ENCODE peak calls at places on chromosomes 3 and 15, in six cellular contexts. K is HepG2, R is OCI-LY7, U is IMR-90, Q is fibroblast of lung, Y is K562. J is an unnamed sample.

GRCh38 chr3:112448939-112449338 is 50.3 kb downstream of the BTLA start:
- DNase-seq in U (no peak), Q (peak), K (no peak), R (no peak), Y (no peak), J (no peak)

GRCh38 chr15:57591822-57592367 is at the start of gene MYZAP:
- DNase-seq in Y (peak), Q (peak), R (no peak), K (no peak), U (no peak), J (no peak)

GRCh38 chr3:190591080-190591479 is 77.2 kb downstream of the IL1RAP start:
- DNase-seq in K (no peak), Q (no peak), U (no peak), Y (no peak), R (no peak), J (no peak)

GRCh38 chr15:101174152-101174920 is 77.5 kb downstream of the CHSY1 start:
- DNase-seq in R (no peak), K (no peak), Y (no peak), Q (no peak), U (no peak), J (no peak)

GRCh38 chr15:68658151-68658550 is 79.4 kb downstream of the CORO2B start:
- DNase-seq in Q (no peak), U (no peak), Y (no peak), K (no peak), R (no peak), J (no peak)

GRCh38 chr3:124791639-124792111 is 61.4 kb downstream of the UMPS start:
- DNase-seq in R (no peak), K (no peak), U (peak), Q (peak), Y (no peak), J (no peak)

GRCh38 chr3:72319202-72320095 is 528.8 kb downstream of the SHQ1 start:
- DNase-seq in R (no peak), Y (peak), K (no peak), U (peak), Q (peak), J (peak)

GRCh38 chr3:194938845-194939531 is 253.3 kb downstream of the FAM43A start:
- DNase-seq in U (peak), R (no peak), Q (peak), Y (no peak), K (no peak), J (no peak)

GRCh38 chr15:64904189-64904588 is 7.5 kb upstream of the ANKDD1A start:
- DNase-seq in Q (no peak), Y (no peak), K (no peak), R (no peak), U (no peak), J (no peak)

GRCh38 chr15:64560998-64561397 is 100.6 kb downstream of the ZNF609 start:
- DNase-seq in K (no peak), U (no peak), R (no peak), Q (no peak), Y (no peak), J (no peak)

GRCh38 chr3:45659661-45660566 is 29.3 kb upstream of the SACM1L start:
- DNase-seq in Y (peak), K (peak), Q (peak), R (peak), U (peak), J (no peak)

GRCh38 chr3:98577178-98577895 is 16.1 kb downstream of the CPOX start:
- DNase-seq in K (no peak), U (peak), Y (no peak), Q (peak), R (no peak), J (peak)

GRCh38 chr15:80564056-80564455 is 131.1 kb upstream of the ABHD17C start:
- DNase-seq in K (no peak), U (no peak), Y (no peak), Q (no peak), R (no peak), J (no peak)

GRCh38 chr3:87354399-87354798 is 78.0 kb upstream of the POU1F1 start:
- DNase-seq in K (no peak), Y (no peak), R (no peak), U (no peak), Q (no peak), J (no peak)

GRCh38 chr3:49007771-49008528 is 759 bp downstream of the WDR6 start:
- DNase-seq in K (peak), Q (peak), Y (peak), R (peak), U (peak), J (no peak)

GRCh38 chr3:111548060-111548459 is 6.1 kb downstream of the CD96 start:
- DNase-seq in Y (no peak), U (peak), R (no peak), Q (no peak), K (no peak), J (no peak)

GRCh38 chr15:76190767-76191538 is 120.3 kb downstream of the ETFA start:
- DNase-seq in K (peak), U (peak), Y (peak), R (peak), Q (peak), J (no peak)

GRCh38 chr15:76057332-76058000 is 2.3 kb upstream of the TMEM266 start:
- DNase-seq in Y (peak), U (peak), Q (peak), K (peak), R (peak), J (no peak)

GRCh38 chr3:64921666-64922065 is 233.9 kb upstream of the ADAMTS9 start:
- DNase-seq in U (no peak), Q (no peak), R (no peak), Y (no peak), K (no peak), J (no peak)

GRCh38 chr3:129310111-129310601 is 31.5 kb downstream of the HMCES start:
- DNase-seq in R (no peak), Q (no peak), K (peak), U (no peak), Y (no peak), J (peak)

GRCh38 chr15:25810631-25811077 is 52.5 kb downstream of the ATP10A start:
- DNase-seq in Y (no peak), K (no peak), R (no peak), U (no peak), Q (peak), J (no peak)

DNA sequence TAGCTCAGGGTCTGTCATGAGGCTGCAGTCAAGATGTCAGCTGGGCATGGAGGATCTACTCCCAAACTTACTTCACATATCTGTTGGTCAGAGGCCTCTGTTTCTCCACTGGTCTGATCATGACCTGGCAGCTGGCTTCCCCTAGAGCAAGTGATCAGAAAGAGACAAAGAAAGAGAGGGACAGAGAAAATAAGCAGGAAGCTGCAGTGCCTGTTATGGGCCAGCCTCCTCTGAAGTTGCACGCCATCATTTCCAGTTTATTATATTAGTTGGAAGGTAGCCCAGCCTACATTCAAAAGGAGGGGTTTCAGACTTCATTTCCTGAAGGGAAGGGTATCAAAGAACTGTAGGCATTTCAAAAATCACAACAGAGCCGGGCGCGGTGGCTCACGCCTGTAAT is 5.0 kb upstream of the RPP25 start:
- DNase-seq in Q (no peak), U (no peak), K (no peak), Y (no peak), R (no peak), J (no peak)
- H2AFZ ChIP-seq in Q (no peak), U (no peak), K (no peak), Y (no peak), R (peak), J (no peak)

DNA sequence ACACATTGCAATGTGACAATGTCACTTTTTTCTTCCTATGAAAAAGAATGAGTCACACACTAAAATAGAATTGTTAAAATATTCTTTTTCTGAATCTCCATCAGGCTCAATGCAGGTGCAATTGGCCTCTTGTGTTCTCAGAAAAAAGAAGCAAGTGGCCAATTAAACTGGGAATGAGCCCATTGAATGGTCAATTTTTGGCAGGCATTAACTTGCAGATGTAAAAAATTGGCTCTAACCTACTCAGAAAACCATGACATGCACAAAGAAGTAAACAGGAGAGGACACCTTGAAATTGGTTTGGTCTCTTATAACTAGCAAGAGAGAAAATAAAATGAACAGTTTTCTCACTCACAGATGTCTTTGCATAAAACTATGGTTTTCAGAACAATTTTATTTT is 820.8 kb downstream of the TBL1XR1 start:
- DNase-seq in Q (no peak), R (no peak), U (no peak), Y (no peak), K (no peak), J (no peak)
- H2AFZ ChIP-seq in Q (no peak), R (no peak), U (no peak), Y (no peak), K (no peak), J (no peak)

GRCh38 chr15:40278026-40278425 is 4.8 kb downstream of the ANKRD63 start:
- DNase-seq in Y (no peak), R (no peak), K (no peak), U (no peak), Q (no peak), J (no peak)
- H2AFZ ChIP-seq in Y (no peak), R (no peak), K (no peak), U (no peak), Q (no peak), J (no peak)

GRCh38 chr3:77868725-77869124 is 828.8 kb downstream of the ROBO2 start:
- DNase-seq in U (no peak), Y (no peak), K (no peak), R (no peak), Q (no peak), J (no peak)

GRCh38 chr3:77871436-77871835 is 831.5 kb downstream of the ROBO2 start:
- DNase-seq in Q (no peak), R (no peak), U (no peak), Y (no peak), K (no peak), J (no peak)

GRCh38 chr3:77873599-77873998 is 833.7 kb downstream of the ROBO2 start:
- DNase-seq in Q (no peak), K (no peak), R (no peak), U (no peak), Y (no peak), J (no peak)

DNA sequence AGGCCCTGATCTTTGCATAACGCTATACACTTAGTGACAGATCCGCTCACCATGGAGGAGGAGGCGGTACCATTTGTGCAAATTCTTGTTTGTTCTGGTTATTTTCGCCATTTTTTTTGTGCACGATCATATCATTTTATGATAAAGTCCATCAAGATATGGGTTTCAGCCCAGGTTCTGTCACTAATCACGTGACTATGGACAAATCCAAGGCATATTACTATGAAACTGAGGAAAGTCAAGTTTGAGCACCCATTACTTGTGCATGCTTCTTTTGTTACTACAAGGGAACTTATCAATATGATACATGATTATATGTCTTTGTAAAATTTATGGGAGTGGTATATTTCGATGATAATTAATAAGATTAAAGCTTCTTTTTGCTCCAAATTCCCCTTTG is 829.5 kb downstream of the ROBO2 start:
- DNase-seq in U (no peak), K (no peak), Q (no peak), R (no peak), Y (no peak), J (no peak)
- H2AFZ ChIP-seq in U (no peak), K (no peak), Q (no peak), R (no peak), Y (no peak), J (no peak)

DNA sequence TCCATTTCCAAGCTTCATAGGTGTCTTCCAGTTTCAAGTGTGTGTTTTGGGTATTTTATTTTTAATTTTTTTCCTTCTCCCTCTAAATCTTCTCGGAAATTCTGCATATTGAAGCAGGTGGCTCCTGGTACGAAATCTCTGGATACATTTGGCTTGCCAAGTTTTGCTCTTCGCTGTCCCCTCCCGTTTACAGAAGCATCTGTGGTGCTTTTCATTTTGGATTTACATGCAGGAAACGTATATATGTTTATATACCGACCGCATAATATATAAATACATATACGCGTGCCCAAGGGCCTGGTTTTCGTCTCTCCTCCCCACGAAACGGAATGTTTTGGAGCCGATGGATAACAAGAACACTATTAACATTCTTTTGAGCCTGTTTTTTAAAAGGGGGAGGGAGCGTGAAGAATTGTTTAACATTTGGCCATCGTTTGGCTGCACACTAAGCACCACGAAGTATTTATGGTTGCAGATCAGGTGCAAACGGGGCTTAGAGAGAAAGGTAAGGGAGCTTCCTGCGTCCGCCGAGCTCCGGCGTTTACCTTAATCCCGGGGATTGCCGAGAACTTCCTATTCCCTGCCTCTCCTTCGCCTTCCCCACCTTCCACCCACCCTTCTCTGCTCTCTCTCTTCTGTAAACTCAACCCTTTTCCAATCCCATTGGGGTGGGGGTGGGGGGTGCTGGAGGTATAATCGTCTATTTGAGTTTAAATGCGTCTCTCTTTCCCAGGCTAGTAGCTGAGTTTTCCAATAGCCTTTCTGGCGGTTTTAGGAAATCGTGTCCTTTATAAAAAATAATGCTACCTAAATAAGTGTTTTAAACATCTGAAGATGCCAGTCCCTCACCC is 1.1 kb upstream of the NLGN1 start:
- DNase-seq in Q (peak), Y (no peak), R (no peak), K (no peak), U (no peak), J (no peak)
- H2AFZ ChIP-seq in Q (peak), Y (no peak), R (no peak), K (no peak), U (peak), J (no peak)

GRCh38 chr15:70099966-70100494 is 2.3 kb upstream of the TLE3 start:
- DNase-seq in K (no peak), Y (no peak), R (peak), Q (peak), U (no peak), J (no peak)

GRCh38 chr15:70101459-70102113 is 3.9 kb upstream of the TLE3 start:
- DNase-seq in K (peak), Q (peak), Y (peak), R (peak), U (peak), J (no peak)

GRCh38 chr15:70099167-70099965 is 1.6 kb upstream of the TLE3 start:
- DNase-seq in Y (peak), U (peak), R (peak), Q (peak), K (peak), J (peak)

GRCh38 chr15:70098461-70099166 is 897 bp upstream of the TLE3 start:
- DNase-seq in R (peak), Y (no peak), K (peak), Q (peak), U (no peak), J (no peak)

GRCh38 chr15:70100495-70101331 is 3.0 kb upstream of the TLE3 start:
- DNase-seq in Y (peak), R (peak), Q (peak), K (peak), U (peak), J (no peak)
- H2AFZ ChIP-seq in Y (peak), R (no peak), Q (peak), K (no peak), U (peak), J (peak)